ENCODE peak calls at places on chromosomes 12 and 14, in six cellular contexts. One of them, this sample, is unnamed.

GRCh38 chr14:52821805-52822250 is 30.4 kb upstream of the GNPNAT1 start:
- DNase-seq in GM12865: no peak
- DNase-seq in AG04450: no peak
- DNase-seq in H1: no peak
- DNase-seq in ovary: no peak
- DNase-seq in transverse colon: no peak
- DNase-seq in this sample: no peak

GRCh38 chr12:101051901-101052550 is 158.0 kb downstream of the SLC5A8 start:
- DNase-seq in GM12865: no peak
- DNase-seq in AG04450: peak
- DNase-seq in H1: no peak
- DNase-seq in ovary: peak
- DNase-seq in transverse colon: peak
- DNase-seq in this sample: no peak

GRCh38 chr14:86196476-86196875 is 666.5 kb downstream of the FLRT2 start:
- DNase-seq in GM12865: no peak
- DNase-seq in AG04450: no peak
- DNase-seq in H1: no peak
- DNase-seq in ovary: no peak
- DNase-seq in transverse colon: no peak
- DNase-seq in this sample: no peak

GRCh38 chr12:91219511-91219910 is 36.9 kb upstream of the DCN start:
- DNase-seq in GM12865: no peak
- DNase-seq in AG04450: no peak
- DNase-seq in H1: no peak
- DNase-seq in ovary: no peak
- DNase-seq in transverse colon: no peak
- DNase-seq in this sample: no peak

GRCh38 chr14:71555654-71556559 is 376.3 kb upstream of the RGS6 start:
- DNase-seq in GM12865: peak
- DNase-seq in AG04450: no peak
- DNase-seq in H1: no peak
- DNase-seq in ovary: no peak
- DNase-seq in transverse colon: peak
- DNase-seq in this sample: peak

GRCh38 chr12:11598900-11599299 is 50.6 kb upstream of the ETV6 start:
- DNase-seq in GM12865: no peak
- DNase-seq in AG04450: no peak
- DNase-seq in H1: no peak
- DNase-seq in ovary: no peak
- DNase-seq in transverse colon: no peak
- DNase-seq in this sample: no peak

GRCh38 chr12:129605666-129606065 is 298.2 kb downstream of the TMEM132D start:
- DNase-seq in GM12865: no peak
- DNase-seq in AG04450: no peak
- DNase-seq in H1: no peak
- DNase-seq in ovary: no peak
- DNase-seq in transverse colon: no peak
- DNase-seq in this sample: no peak

GRCh38 chr12:88566430-88566829 is 13.8 kb downstream of the KITLG start:
- DNase-seq in GM12865: no peak
- DNase-seq in AG04450: no peak
- DNase-seq in H1: no peak
- DNase-seq in ovary: no peak
- DNase-seq in transverse colon: peak
- DNase-seq in this sample: no peak

GRCh38 chr14:50792058-50792477 is 38.9 kb downstream of the NIN start:
- DNase-seq in GM12865: peak
- DNase-seq in AG04450: no peak
- DNase-seq in H1: no peak
- DNase-seq in ovary: no peak
- DNase-seq in transverse colon: no peak
- DNase-seq in this sample: no peak

GRCh38 chr14:103118019-103118662 is 5.1 kb upstream of the TNFAIP2 start:
- DNase-seq in GM12865: no peak
- DNase-seq in AG04450: no peak
- DNase-seq in H1: no peak
- DNase-seq in ovary: peak
- DNase-seq in transverse colon: peak
- DNase-seq in this sample: no peak

GRCh38 chr12:124083708-124084107 is 110.7 kb downstream of the ZNF664 start:
- DNase-seq in GM12865: no peak
- DNase-seq in AG04450: no peak
- DNase-seq in H1: no peak
- DNase-seq in ovary: no peak
- DNase-seq in transverse colon: no peak
- DNase-seq in this sample: no peak

GRCh38 chr14:54329082-54329695 is 67.6 kb upstream of the CDKN3 start:
- DNase-seq in GM12865: peak
- DNase-seq in AG04450: no peak
- DNase-seq in H1: peak
- DNase-seq in ovary: peak
- DNase-seq in transverse colon: peak
- DNase-seq in this sample: peak

GRCh38 chr14:106055257-106055656 is 528.9 kb downstream of the TMEM121 start:
- DNase-seq in GM12865: no peak
- DNase-seq in AG04450: no peak
- DNase-seq in H1: no peak
- DNase-seq in ovary: no peak
- DNase-seq in transverse colon: no peak
- DNase-seq in this sample: no peak

GRCh38 chr14:53748691-53749090 is 207.9 kb downstream of the BMP4 start:
- DNase-seq in GM12865: no peak
- DNase-seq in AG04450: no peak
- DNase-seq in H1: no peak
- DNase-seq in ovary: no peak
- DNase-seq in transverse colon: no peak
- DNase-seq in this sample: no peak

GRCh38 chr12:52251367-52252055 is 18.5 kb downstream of the KRT7 start:
- DNase-seq in GM12865: no peak
- DNase-seq in AG04450: no peak
- DNase-seq in H1: no peak
- DNase-seq in ovary: no peak
- DNase-seq in transverse colon: no peak
- DNase-seq in this sample: no peak

GRCh38 chr12:68667286-68667685 is 19.5 kb upstream of the NUP107 start:
- DNase-seq in GM12865: no peak
- DNase-seq in AG04450: no peak
- DNase-seq in H1: no peak
- DNase-seq in ovary: no peak
- DNase-seq in transverse colon: no peak
- DNase-seq in this sample: no peak

GRCh38 chr12:23949212-23950010 is at the start of gene SOX5:
- DNase-seq in GM12865: no peak
- DNase-seq in AG04450: peak
- DNase-seq in H1: peak
- DNase-seq in ovary: peak
- DNase-seq in transverse colon: no peak
- DNase-seq in this sample: no peak

GRCh38 chr12:13727707-13728147 is 253.7 kb downstream of the GRIN2B start:
- DNase-seq in GM12865: no peak
- DNase-seq in AG04450: no peak
- DNase-seq in H1: no peak
- DNase-seq in ovary: no peak
- DNase-seq in transverse colon: no peak
- DNase-seq in this sample: no peak

GRCh38 chr12:30695327-30696102 is at the start of gene IPO8:
- DNase-seq in GM12865: peak
- DNase-seq in AG04450: peak
- DNase-seq in H1: peak
- DNase-seq in ovary: peak
- DNase-seq in transverse colon: peak
- DNase-seq in this sample: peak
- TF ChIP-seq CTCF in GM12865: peak
- TF ChIP-seq CTCF in AG04450: peak
- TF ChIP-seq CTCF in H1: peak
- TF ChIP-seq CTCF in ovary: no peak
- TF ChIP-seq CTCF in transverse colon: peak
- TF ChIP-seq CTCF in this sample: no peak

GRCh38 chr12:120649442-120650248 is 9.2 kb downstream of the CABP1 start:
- DNase-seq in GM12865: no peak
- DNase-seq in AG04450: no peak
- DNase-seq in H1: no peak
- DNase-seq in ovary: no peak
- DNase-seq in transverse colon: no peak
- DNase-seq in this sample: no peak
- TF ChIP-seq CTCF in GM12865: no peak
- TF ChIP-seq CTCF in AG04450: no peak
- TF ChIP-seq CTCF in H1: no peak
- TF ChIP-seq CTCF in ovary: no peak
- TF ChIP-seq CTCF in transverse colon: peak
- TF ChIP-seq CTCF in this sample: no peak

GRCh38 chr12:67650528-67651379 is 2.2 kb downstream of the DYRK2 start:
- DNase-seq in GM12865: peak
- DNase-seq in AG04450: no peak
- DNase-seq in H1: no peak
- DNase-seq in ovary: peak
- DNase-seq in transverse colon: peak
- DNase-seq in this sample: peak

GRCh38 chr12:67648306-67649164 is at the start of gene DYRK2:
- DNase-seq in GM12865: peak
- DNase-seq in AG04450: no peak
- DNase-seq in H1: peak
- DNase-seq in ovary: peak
- DNase-seq in transverse colon: peak
- DNase-seq in this sample: peak

GRCh38 chr12:67650127-67650495 is 1.6 kb downstream of the DYRK2 start:
- DNase-seq in GM12865: no peak
- DNase-seq in AG04450: no peak
- DNase-seq in H1: no peak
- DNase-seq in ovary: peak
- DNase-seq in transverse colon: no peak
- DNase-seq in this sample: peak

GRCh38 chr12:67649165-67650126 is 901 bp downstream of the DYRK2 start:
- DNase-seq in GM12865: peak
- DNase-seq in AG04450: no peak
- DNase-seq in H1: peak
- DNase-seq in ovary: peak
- DNase-seq in transverse colon: peak
- DNase-seq in this sample: peak

DNA sequence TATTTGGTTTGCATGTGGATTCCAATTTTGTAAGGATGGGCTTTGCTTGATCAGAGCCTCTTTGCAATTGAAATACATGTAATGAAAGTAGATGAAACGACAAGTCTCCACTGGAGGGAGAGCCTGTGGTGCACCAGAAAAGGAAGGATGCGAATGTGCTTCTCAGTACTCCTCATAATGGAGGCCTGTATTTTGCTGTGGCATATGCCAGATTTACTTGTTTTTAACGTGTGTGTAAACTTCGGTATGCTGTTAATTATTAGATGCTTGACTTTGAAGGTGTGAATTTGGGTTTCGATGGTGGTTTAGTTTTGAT is 2.8 kb downstream of the DYRK2 start:
- DNase-seq in GM12865: peak
- DNase-seq in AG04450: no peak
- DNase-seq in H1: no peak
- DNase-seq in ovary: no peak
- DNase-seq in transverse colon: peak
- DNase-seq in this sample: peak
- TF ChIP-seq CTCF in GM12865: peak
- TF ChIP-seq CTCF in AG04450: peak
- TF ChIP-seq CTCF in H1: no peak
- TF ChIP-seq CTCF in ovary: no peak
- TF ChIP-seq CTCF in transverse colon: peak
- TF ChIP-seq CTCF in this sample: no peak

GRCh38 chr14:101082436-101083384 is 179.2 kb upstream of the RTL1 start:
- DNase-seq in GM12865: no peak
- DNase-seq in AG04450: no peak
- DNase-seq in H1: no peak
- DNase-seq in ovary: no peak
- DNase-seq in transverse colon: no peak
- DNase-seq in this sample: no peak
- TF ChIP-seq CTCF in GM12865: no peak
- TF ChIP-seq CTCF in AG04450: no peak
- TF ChIP-seq CTCF in H1: no peak
- TF ChIP-seq CTCF in ovary: no peak
- TF ChIP-seq CTCF in transverse colon: no peak
- TF ChIP-seq CTCF in this sample: no peak

GRCh38 chr12:6097384-6097783 is 27.1 kb downstream of the VWF start:
- DNase-seq in GM12865: no peak
- DNase-seq in AG04450: peak
- DNase-seq in H1: no peak
- DNase-seq in ovary: no peak
- DNase-seq in transverse colon: no peak
- DNase-seq in this sample: no peak
- TF ChIP-seq CTCF in GM12865: no peak
- TF ChIP-seq CTCF in AG04450: no peak
- TF ChIP-seq CTCF in H1: no peak
- TF ChIP-seq CTCF in ovary: no peak
- TF ChIP-seq CTCF in transverse colon: no peak
- TF ChIP-seq CTCF in this sample: no peak

GRCh38 chr12:49000346-49000745 is 1.2 kb upstream of the DDN start:
- DNase-seq in GM12865: no peak
- DNase-seq in AG04450: no peak
- DNase-seq in H1: no peak
- DNase-seq in ovary: no peak
- DNase-seq in transverse colon: no peak
- DNase-seq in this sample: no peak
- TF ChIP-seq CTCF in GM12865: no peak
- TF ChIP-seq CTCF in AG04450: no peak
- TF ChIP-seq CTCF in H1: no peak
- TF ChIP-seq CTCF in ovary: no peak
- TF ChIP-seq CTCF in transverse colon: no peak
- TF ChIP-seq CTCF in this sample: no peak

This sample was measured in GM20000.